ENCODE peak calls at places on chromosomes 1 and 21, in seven cellular contexts. L is IMR-90, P is A549, Q is Peyer's patch, A is transverse colon, Z is esophagus muscularis mucosa, O is suprapubic skin. Y is an unnamed sample. For H3K4me1, the result is how much of the 10 kb centered on the place peaks cover.

GRCh38 chr1:159647616-159648015 is 60.0 kb downstream of the APCS start:
- DNase-seq in Q (no peak), A (no peak), O (no peak), Z (no peak), P (no peak), L (no peak), Y (no peak)

GRCh38 chr1:63892632-63893395 is 119.0 kb downstream of the ROR1 start:
- DNase-seq in P (peak), A (peak), Q (peak), O (no peak), Z (no peak), L (peak), Y (peak)

GRCh38 chr1:62891961-62892562 is 108.1 kb downstream of the ATG4C start:
- DNase-seq in P (no peak), A (no peak), L (no peak), Q (no peak), O (no peak), Z (no peak), Y (no peak)

GRCh38 chr1:236159704-236160539 is 17.6 kb downstream of the GPR137B start:
- DNase-seq in O (no peak), Z (no peak), A (peak), L (no peak), Q (no peak), P (no peak), Y (no peak)

GRCh38 chr1:75058424-75058823 is 75.8 kb upstream of the LHX8 start:
- DNase-seq in A (no peak), P (no peak), O (no peak), Q (no peak), L (no peak), Z (no peak), Y (no peak)

GRCh38 chr1:245370905-245371581 is 216.3 kb downstream of the KIF26B start:
- DNase-seq in P (no peak), Q (no peak), O (no peak), L (no peak), A (peak), Z (no peak), Y (no peak)

GRCh38 chr1:150477320-150477719 is 9.9 kb upstream of the TARS2 start:
- DNase-seq in P (no peak), O (no peak), Z (no peak), Q (no peak), A (no peak), L (no peak), Y (no peak)

GRCh38 chr1:245516178-245516829 is 361.5 kb downstream of the KIF26B start:
- DNase-seq in P (peak), A (no peak), O (no peak), Q (no peak), Z (no peak), L (peak), Y (no peak)

GRCh38 chr1:241834733-241835377 is 13.1 kb upstream of the EXO1 start:
- DNase-seq in Q (no peak), A (no peak), Z (no peak), L (peak), O (no peak), P (peak), Y (no peak)

GRCh38 chr1:10917513-10918454 is 94.7 kb upstream of the TARDBP start:
- DNase-seq in Q (no peak), P (no peak), Z (no peak), O (no peak), L (no peak), A (no peak), Y (no peak)

GRCh38 chr1:203044546-203044975 is 18.3 kb downstream of the PPFIA4 start:
- DNase-seq in Q (no peak), L (no peak), Z (no peak), A (no peak), O (no peak), P (no peak), Y (no peak)

GRCh38 chr21:44547656-44548331 is 3.5 kb downstream of the KRTAP10-2 start:
- DNase-seq in O (no peak), L (no peak), P (no peak), Q (peak), Z (peak), A (no peak), Y (no peak)

GRCh38 chr1:55980574-55980973 is 598.8 kb downstream of the PLPP3 start:
- DNase-seq in P (peak), Z (no peak), A (no peak), L (no peak), Q (no peak), O (no peak), Y (no peak)

GRCh38 chr1:52667290-52667689 is 30.9 kb downstream of the COA7 start:
- DNase-seq in Q (no peak), A (no peak), O (no peak), P (no peak), L (no peak), Z (no peak), Y (no peak)

GRCh38 chr1:56202743-56203142 is 376.6 kb downstream of the PLPP3 start:
- DNase-seq in L (no peak), Z (no peak), Q (no peak), P (no peak), A (no peak), O (no peak), Y (no peak)

GRCh38 chr1:229006121-229006870 is 264.6 kb upstream of the RAB4A start:
- DNase-seq in P (no peak), Z (no peak), O (no peak), Q (no peak), L (no peak), A (no peak), Y (no peak)

GRCh38 chr1:29732438-29732837 is 496.1 kb downstream of the PTPRU start:
- DNase-seq in O (no peak), P (no peak), L (no peak), A (no peak), Z (no peak), Q (no peak), Y (no peak)

GRCh38 chr1:181105134-181106021 is 16.9 kb downstream of the IER5 start:
- DNase-seq in A (peak), Q (peak), P (peak), L (peak), Z (peak), O (peak), Y (peak)
- H3K4me1 ChIP-seq in A (under half), Q (under half), P (half or more), L (under half), Z (under half), O (under half), Y (under half)

GRCh38 chr1:206772228-206773002 is at the start of gene IL10:
- DNase-seq in P (no peak), Z (no peak), O (no peak), Q (no peak), L (no peak), A (peak), Y (no peak)
- TF ChIP-seq POLR2A in P (no peak), Z (no peak), O (no peak), Q (no peak), L (no peak), A (peak), Y (no peak)

GRCh38 chr1:36838866-36839265 is 195.4 kb downstream of the GRIK3 start:
- DNase-seq in O (no peak), Z (no peak), L (no peak), A (no peak), Q (no peak), P (no peak), Y (no peak)
- H3K4me1 ChIP-seq in O (under half), Z (under half), L (under half), A (under half), Q (under half), P (under half), Y (under half)

GRCh38 chr1:47209091-47209490 is 19.3 kb upstream of the PDZK1IP1 start:
- DNase-seq in Q (no peak), P (no peak), O (no peak), Z (no peak), L (no peak), A (no peak), Y (no peak)
- TF ChIP-seq POLR2A in Q (no peak), P (no peak), O (no peak), Z (no peak), L (no peak), A (no peak), Y (no peak)

GRCh38 chr1:39898146-39898545 is 3.6 kb downstream of the MYCL start:
- DNase-seq in Z (no peak), O (no peak), A (no peak), P (no peak), Q (no peak), L (no peak), Y (no peak)

GRCh38 chr1:39892611-39893595 is 8.8 kb downstream of the MYCL start:
- DNase-seq in A (no peak), Q (no peak), Z (no peak), P (peak), L (peak), O (no peak), Y (no peak)

GRCh38 chr1:39896909-39897685 is 4.6 kb downstream of the MYCL start:
- DNase-seq in P (no peak), O (no peak), Z (no peak), Q (no peak), L (peak), A (no peak), Y (no peak)

GRCh38 chr1:39895731-39896480 is 5.8 kb downstream of the MYCL start:
- DNase-seq in Q (no peak), Z (no peak), O (no peak), L (no peak), P (no peak), A (no peak), Y (no peak)

DNA sequence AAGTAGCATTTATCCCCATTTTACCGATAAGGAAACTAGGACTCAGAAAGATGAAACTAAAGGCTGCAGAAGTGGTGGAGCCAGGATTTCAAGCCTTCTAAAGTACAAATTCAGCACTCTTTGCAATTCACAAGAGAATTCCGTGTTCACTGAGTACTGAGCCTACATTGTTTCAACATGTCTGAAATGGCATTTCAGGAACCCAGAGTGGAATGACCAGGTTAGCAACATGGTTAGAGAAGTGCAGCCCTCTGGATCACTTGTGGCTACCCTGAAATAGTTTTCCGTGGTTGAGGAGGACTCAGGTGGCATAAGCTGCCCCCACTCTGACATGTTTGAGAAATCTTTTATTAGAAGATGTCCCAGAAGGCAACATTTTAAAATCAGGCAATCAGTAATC is 6.6 kb downstream of the MYCL start:
- DNase-seq in Z (no peak), L (no peak), A (no peak), O (no peak), P (no peak), Q (no peak), Y (no peak)
- H3K4me1 ChIP-seq in Z (under half), L (under half), A (under half), O (under half), P (under half), Q (under half), Y (under half)